ENCODE peak calls at places on chromosomes 7 and 10, in seven cellular contexts. One of them, this sample, is unnamed.

GRCh38 chr7:134553976-134554375 is 5.1 kb downstream of the AKR1B15 start:
- DNase-seq in transverse colon: no peak
- DNase-seq in breast epithelium: no peak
- DNase-seq in RWPE2: no peak
- DNase-seq in psoas muscle: no peak
- DNase-seq in lung: no peak
- DNase-seq in mucosa of descending colon: no peak
- DNase-seq in this sample: no peak

GRCh38 chr10:114684085-114684821 is 26.2 kb upstream of the ABLIM1 start:
- DNase-seq in transverse colon: peak
- DNase-seq in breast epithelium: peak
- DNase-seq in RWPE2: no peak
- DNase-seq in psoas muscle: peak
- DNase-seq in lung: peak
- DNase-seq in mucosa of descending colon: peak
- DNase-seq in this sample: no peak

GRCh38 chr10:13074562-13075451 is 25.2 kb upstream of the OPTN start:
- DNase-seq in transverse colon: peak
- DNase-seq in breast epithelium: peak
- DNase-seq in RWPE2: no peak
- DNase-seq in psoas muscle: peak
- DNase-seq in lung: peak
- DNase-seq in mucosa of descending colon: peak
- DNase-seq in this sample: peak

GRCh38 chr7:132654150-132654549 is 77.9 kb upstream of the PLXNA4 start:
- DNase-seq in transverse colon: no peak
- DNase-seq in breast epithelium: no peak
- DNase-seq in RWPE2: no peak
- DNase-seq in psoas muscle: no peak
- DNase-seq in lung: no peak
- DNase-seq in mucosa of descending colon: no peak
- DNase-seq in this sample: no peak

GRCh38 chr10:102781089-102781920 is 37.6 kb downstream of the WBP1L start:
- DNase-seq in transverse colon: no peak
- DNase-seq in breast epithelium: no peak
- DNase-seq in RWPE2: no peak
- DNase-seq in psoas muscle: no peak
- DNase-seq in lung: no peak
- DNase-seq in mucosa of descending colon: no peak
- DNase-seq in this sample: no peak

GRCh38 chr7:47525066-47525623 is 56.8 kb downstream of the TNS3 start:
- DNase-seq in transverse colon: no peak
- DNase-seq in breast epithelium: no peak
- DNase-seq in RWPE2: peak
- DNase-seq in psoas muscle: no peak
- DNase-seq in lung: no peak
- DNase-seq in mucosa of descending colon: peak
- DNase-seq in this sample: peak

GRCh38 chr10:35259769-35260397 is 76.4 kb upstream of the CCNY start:
- DNase-seq in transverse colon: no peak
- DNase-seq in breast epithelium: no peak
- DNase-seq in RWPE2: no peak
- DNase-seq in psoas muscle: no peak
- DNase-seq in lung: no peak
- DNase-seq in mucosa of descending colon: no peak
- DNase-seq in this sample: no peak

GRCh38 chr10:71132321-71132810 is 80.0 kb upstream of the UNC5B start:
- DNase-seq in transverse colon: no peak
- DNase-seq in breast epithelium: no peak
- DNase-seq in RWPE2: no peak
- DNase-seq in psoas muscle: no peak
- DNase-seq in lung: no peak
- DNase-seq in mucosa of descending colon: no peak
- DNase-seq in this sample: no peak

GRCh38 chr10:31064334-31064733 is 32.7 kb upstream of the ZNF438 start:
- DNase-seq in transverse colon: no peak
- DNase-seq in breast epithelium: no peak
- DNase-seq in RWPE2: no peak
- DNase-seq in psoas muscle: peak
- DNase-seq in lung: no peak
- DNase-seq in mucosa of descending colon: no peak
- DNase-seq in this sample: peak

GRCh38 chr10:74880041-74880440 is 53.6 kb downstream of the KAT6B start:
- DNase-seq in transverse colon: no peak
- DNase-seq in breast epithelium: no peak
- DNase-seq in RWPE2: no peak
- DNase-seq in psoas muscle: no peak
- DNase-seq in lung: no peak
- DNase-seq in mucosa of descending colon: no peak
- DNase-seq in this sample: no peak

GRCh38 chr7:157800281-157800680 is 463.5 kb downstream of the DNAJB6 start:
- DNase-seq in transverse colon: no peak
- DNase-seq in breast epithelium: no peak
- DNase-seq in RWPE2: no peak
- DNase-seq in psoas muscle: no peak
- DNase-seq in lung: no peak
- DNase-seq in mucosa of descending colon: no peak
- DNase-seq in this sample: no peak

GRCh38 chr10:71623098-71623985 is 96.2 kb downstream of the C10orf105 start:
- DNase-seq in transverse colon: peak
- DNase-seq in breast epithelium: no peak
- DNase-seq in RWPE2: no peak
- DNase-seq in psoas muscle: no peak
- DNase-seq in lung: no peak
- DNase-seq in mucosa of descending colon: no peak
- DNase-seq in this sample: peak

GRCh38 chr10:110634527-110635209 is 9.5 kb upstream of the RBM20 start:
- DNase-seq in transverse colon: peak
- DNase-seq in breast epithelium: peak
- DNase-seq in RWPE2: no peak
- DNase-seq in psoas muscle: peak
- DNase-seq in lung: no peak
- DNase-seq in mucosa of descending colon: peak
- DNase-seq in this sample: no peak

GRCh38 chr10:90148121-90148855 is 446.9 kb downstream of the KIF20B start:
- DNase-seq in transverse colon: no peak
- DNase-seq in breast epithelium: no peak
- DNase-seq in RWPE2: no peak
- DNase-seq in psoas muscle: no peak
- DNase-seq in lung: no peak
- DNase-seq in mucosa of descending colon: no peak
- DNase-seq in this sample: no peak

GRCh38 chr10:79286318-79286951 is 60.8 kb upstream of the PPIF start:
- DNase-seq in transverse colon: peak
- DNase-seq in breast epithelium: peak
- DNase-seq in RWPE2: no peak
- DNase-seq in psoas muscle: peak
- DNase-seq in lung: peak
- DNase-seq in mucosa of descending colon: peak
- DNase-seq in this sample: peak

GRCh38 chr10:129963076-129963830 is 821 bp downstream of the EBF3 start:
- DNase-seq in transverse colon: no peak
- DNase-seq in breast epithelium: no peak
- DNase-seq in RWPE2: no peak
- DNase-seq in psoas muscle: peak
- DNase-seq in lung: no peak
- DNase-seq in mucosa of descending colon: no peak
- DNase-seq in this sample: no peak

GRCh38 chr7:83484266-83484665 is 164.7 kb downstream of the SEMA3E start:
- DNase-seq in transverse colon: no peak
- DNase-seq in breast epithelium: no peak
- DNase-seq in RWPE2: no peak
- DNase-seq in psoas muscle: no peak
- DNase-seq in lung: no peak
- DNase-seq in mucosa of descending colon: no peak
- DNase-seq in this sample: no peak

GRCh38 chr7:150867592-150867991 is 15.3 kb downstream of the AOC1 start:
- DNase-seq in transverse colon: no peak
- DNase-seq in breast epithelium: no peak
- DNase-seq in RWPE2: no peak
- DNase-seq in psoas muscle: no peak
- DNase-seq in lung: no peak
- DNase-seq in mucosa of descending colon: no peak
- DNase-seq in this sample: no peak

GRCh38 chr7:114944742-114945625 is 23.1 kb downstream of the MDFIC start:
- DNase-seq in transverse colon: peak
- DNase-seq in breast epithelium: peak
- DNase-seq in RWPE2: no peak
- DNase-seq in psoas muscle: peak
- DNase-seq in lung: peak
- DNase-seq in mucosa of descending colon: peak
- DNase-seq in this sample: peak
- H3K4me3 ChIP-seq in transverse colon: peak
- H3K4me3 ChIP-seq in breast epithelium: peak
- H3K4me3 ChIP-seq in RWPE2: no peak
- H3K4me3 ChIP-seq in psoas muscle: peak
- H3K4me3 ChIP-seq in lung: no peak
- H3K4me3 ChIP-seq in mucosa of descending colon: no peak
- H3K4me3 ChIP-seq in this sample: no peak

GRCh38 chr10:11682896-11683295 is 59.3 kb upstream of the ECHDC3 start:
- DNase-seq in transverse colon: no peak
- DNase-seq in breast epithelium: no peak
- DNase-seq in RWPE2: no peak
- DNase-seq in psoas muscle: no peak
- DNase-seq in lung: no peak
- DNase-seq in mucosa of descending colon: no peak
- DNase-seq in this sample: no peak
- H3K4me3 ChIP-seq in transverse colon: no peak
- H3K4me3 ChIP-seq in breast epithelium: no peak
- H3K4me3 ChIP-seq in RWPE2: no peak
- H3K4me3 ChIP-seq in psoas muscle: no peak
- H3K4me3 ChIP-seq in lung: no peak
- H3K4me3 ChIP-seq in mucosa of descending colon: no peak
- H3K4me3 ChIP-seq in this sample: no peak

DNA sequence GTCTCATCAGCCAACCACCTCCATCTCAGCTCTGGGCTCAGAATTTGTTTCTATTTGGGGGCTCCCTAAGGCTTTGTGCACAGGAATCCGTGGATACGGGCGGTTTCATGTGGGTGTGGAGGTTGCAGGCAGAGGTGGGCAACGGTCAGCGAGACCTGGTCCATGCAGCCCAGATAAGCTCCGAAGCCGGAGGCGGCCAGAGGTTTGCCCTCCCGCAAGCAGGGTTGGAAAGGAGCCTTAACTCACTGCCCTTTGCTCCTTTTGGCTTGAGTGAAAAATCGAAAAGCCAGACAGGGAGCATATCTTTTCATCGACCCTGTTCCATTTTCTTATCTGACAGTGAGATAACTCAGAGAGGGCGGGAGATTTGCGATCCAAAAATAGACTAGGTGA is 1.5 kb downstream of the GRM3 start:
- DNase-seq in transverse colon: no peak
- DNase-seq in breast epithelium: no peak
- DNase-seq in RWPE2: no peak
- DNase-seq in psoas muscle: no peak
- DNase-seq in lung: no peak
- DNase-seq in mucosa of descending colon: no peak
- DNase-seq in this sample: no peak
- H3K4me3 ChIP-seq in transverse colon: no peak
- H3K4me3 ChIP-seq in breast epithelium: no peak
- H3K4me3 ChIP-seq in RWPE2: no peak
- H3K4me3 ChIP-seq in psoas muscle: no peak
- H3K4me3 ChIP-seq in lung: no peak
- H3K4me3 ChIP-seq in mucosa of descending colon: no peak
- H3K4me3 ChIP-seq in this sample: no peak

DNA sequence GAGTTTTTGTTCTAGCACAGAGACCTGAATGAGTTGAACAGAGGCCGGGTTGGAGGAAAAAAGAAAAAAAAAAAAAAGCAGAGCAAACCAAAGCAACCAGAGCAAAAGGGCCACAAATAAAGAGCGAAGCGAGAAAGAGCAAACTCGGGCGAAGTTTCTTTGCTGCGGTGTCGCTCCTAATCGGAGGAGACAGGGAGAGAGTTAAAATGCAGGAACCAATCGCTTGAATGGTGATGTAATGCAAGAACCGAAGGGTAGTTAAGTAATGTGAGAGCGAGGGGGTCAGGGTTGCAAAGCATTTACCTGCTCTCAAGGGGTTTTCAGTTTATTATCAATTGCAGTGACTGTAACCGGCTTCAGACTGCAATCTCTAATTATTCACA is 271.7 kb downstream of the TRIL start:
- DNase-seq in transverse colon: peak
- DNase-seq in breast epithelium: no peak
- DNase-seq in RWPE2: no peak
- DNase-seq in psoas muscle: no peak
- DNase-seq in lung: no peak
- DNase-seq in mucosa of descending colon: no peak
- DNase-seq in this sample: no peak
- H3K4me3 ChIP-seq in transverse colon: peak
- H3K4me3 ChIP-seq in breast epithelium: peak
- H3K4me3 ChIP-seq in RWPE2: peak
- H3K4me3 ChIP-seq in psoas muscle: peak
- H3K4me3 ChIP-seq in lung: peak
- H3K4me3 ChIP-seq in mucosa of descending colon: no peak
- H3K4me3 ChIP-seq in this sample: peak

DNA sequence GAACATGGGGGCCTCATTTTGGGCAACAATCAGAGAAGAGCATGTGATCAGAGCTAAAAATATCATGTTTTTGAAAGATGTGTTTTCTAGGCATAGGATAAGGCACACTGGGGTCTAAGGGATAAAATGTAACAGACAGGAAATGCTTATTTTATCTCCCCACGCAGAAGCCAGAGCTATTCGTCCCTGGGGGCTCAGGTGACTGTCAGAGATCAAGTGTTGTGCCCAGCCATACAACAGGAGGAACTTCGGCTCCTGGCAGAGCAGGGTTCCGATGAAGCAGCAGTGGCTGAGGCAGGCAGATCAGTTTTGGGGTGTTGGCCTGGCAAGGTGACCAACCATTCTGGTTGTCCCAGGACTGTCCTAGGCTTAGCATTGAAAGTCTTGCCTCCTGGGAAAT is 15.2 kb downstream of the NPY start:
- DNase-seq in transverse colon: no peak
- DNase-seq in breast epithelium: no peak
- DNase-seq in RWPE2: no peak
- DNase-seq in psoas muscle: no peak
- DNase-seq in lung: no peak
- DNase-seq in mucosa of descending colon: no peak
- DNase-seq in this sample: no peak
- H3K4me3 ChIP-seq in transverse colon: no peak
- H3K4me3 ChIP-seq in breast epithelium: no peak
- H3K4me3 ChIP-seq in RWPE2: no peak
- H3K4me3 ChIP-seq in psoas muscle: no peak
- H3K4me3 ChIP-seq in lung: no peak
- H3K4me3 ChIP-seq in mucosa of descending colon: no peak
- H3K4me3 ChIP-seq in this sample: no peak

This sample was measured in testis.